ENCODE peak calls at places on chromosomes 1 and 21, in ten cellular contexts. Q, I, Y, G, E, T, Z, D, K and B are unnamed samples.

GRCh38 chr1:217133958-217134856 is 411.0 kb upstream of the ESRRG start:
- DNase-seq in Q (peak; percentile 41), K (no peak), Y (no peak), T (peak; percentile 35), D (peak; percentile 21), E (peak; percentile 19), I (no peak), Z (peak; percentile 63), G (no peak), B (no peak)

GRCh38 chr1:12178511-12178910 is 11.7 kb downstream of the TNFRSF1B start:
- DNase-seq in T (no peak), Z (no peak), Y (no peak), G (no peak), Q (no peak), D (no peak), I (no peak), K (no peak), E (no peak), B (no peak)

GRCh38 chr1:93774707-93775106 is 93.1 kb upstream of the BCAR3 start:
- DNase-seq in Y (no peak), E (no peak), Z (no peak), T (no peak), I (no peak), K (no peak), G (no peak), D (peak; percentile 68), Q (no peak), B (no peak)

GRCh38 chr1:221458430-221459156 is 283.3 kb downstream of the DUSP10 start:
- DNase-seq in G (no peak), I (no peak), Y (no peak), K (no peak), Z (no peak), Q (no peak), E (no peak), T (no peak), D (peak; percentile 81), B (no peak)

GRCh38 chr1:160779662-160780397 is 16.1 kb upstream of the LY9 start:
- DNase-seq in Z (peak; percentile 86), I (no peak), Q (peak; percentile 82), E (peak; percentile 27), D (no peak), K (peak; percentile 70), Y (no peak), T (no peak), G (peak; percentile 69), B (no peak)

GRCh38 chr21:41167348-41168342 is at the start of gene BACE2:
- DNase-seq in E (peak; percentile 91), T (peak; percentile 85), D (peak; percentile 68), Q (peak; percentile 74), G (peak; percentile 81), Y (peak; percentile 86), Z (peak; percentile 76), K (peak; percentile 74), I (peak; percentile 2), B (peak; percentile 89)

GRCh38 chr1:23194119-23194984 is 22.9 kb downstream of the HTR1D start:
- DNase-seq in Q (no peak), Z (no peak), I (no peak), K (no peak), E (no peak), T (no peak), G (peak; percentile 19), Y (no peak), D (peak; percentile 95), B (no peak)

GRCh38 chr1:94335447-94335846 is 82.7 kb upstream of the ABCD3 start:
- DNase-seq in K (no peak), I (no peak), T (no peak), D (no peak), Q (no peak), Y (no peak), G (no peak), E (no peak), Z (no peak), B (no peak)

GRCh38 chr1:34867421-34867820 is 7.9 kb upstream of the SMIM12 start:
- DNase-seq in K (no peak), Z (no peak), D (no peak), G (no peak), E (no peak), I (no peak), Y (no peak), T (no peak), Q (no peak), B (no peak)

GRCh38 chr1:34869754-34870153 is 10.2 kb upstream of the SMIM12 start:
- DNase-seq in I (no peak), Q (no peak), Y (no peak), E (no peak), K (no peak), Z (no peak), T (no peak), D (no peak), G (no peak), B (no peak)

GRCh38 chr1:34866762-34867109 is 7.2 kb upstream of the SMIM12 start:
- DNase-seq in T (no peak), Q (no peak), D (no peak), Y (no peak), I (no peak), K (no peak), E (no peak), G (no peak), Z (no peak), B (no peak)

GRCh38 chr1:34870395-34870794 is 10.8 kb upstream of the SMIM12 start:
- DNase-seq in Z (no peak), Q (no peak), K (no peak), E (no peak), Y (no peak), D (no peak), I (no peak), T (no peak), G (no peak), B (no peak)

DNA sequence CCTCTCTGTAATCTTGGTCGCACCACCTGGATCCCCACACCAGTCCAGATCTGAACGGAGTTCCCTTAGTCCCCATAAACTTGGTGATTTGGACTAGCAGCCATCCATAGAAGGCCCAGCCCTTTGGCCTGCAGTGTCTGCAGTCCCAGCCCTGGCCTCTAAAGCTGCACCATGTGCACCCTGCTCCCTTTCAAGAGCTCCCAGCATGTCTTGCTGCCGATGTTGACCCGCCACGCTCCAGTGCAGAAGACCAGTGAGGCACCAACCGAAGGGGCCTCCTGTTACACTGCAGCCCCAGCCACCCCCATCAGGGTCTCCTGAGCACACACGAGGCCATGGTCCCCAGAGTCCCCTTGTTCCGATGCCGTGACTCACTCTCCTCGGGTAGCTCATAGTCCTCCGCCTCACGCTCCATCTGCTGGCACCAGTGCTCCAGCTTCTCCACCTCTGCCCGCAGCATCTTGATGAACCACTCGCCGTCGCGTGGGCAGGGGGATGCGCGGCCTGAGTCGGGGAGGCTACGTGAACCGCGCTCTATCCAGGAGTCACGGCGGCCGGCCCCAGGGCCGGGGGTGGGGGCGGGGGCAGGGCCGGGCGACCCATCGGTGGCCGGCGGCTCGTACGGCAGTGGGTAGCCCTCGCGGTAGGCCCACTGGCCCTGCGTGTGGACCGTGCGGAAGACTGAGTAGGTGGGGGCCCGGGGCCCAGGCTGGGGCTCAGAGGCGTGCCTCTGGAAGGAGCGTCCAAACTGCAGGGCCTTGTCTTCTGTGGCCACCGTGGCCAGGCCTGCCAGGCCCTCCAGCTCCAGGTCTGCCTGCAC is 8.9 kb upstream of the SMIM12 start:
- DNase-seq in I (no peak), Z (no peak), D (no peak), K (no peak), Y (no peak), G (no peak), T (no peak), Q (no peak), E (no peak), B (no peak)
- H3K27ac ChIP-seq in I (no peak overlapping the region), Z (no peak overlapping the region), D (no peak overlapping the region), K (no peak overlapping the region), Y (no peak overlapping the region), G (no peak overlapping the region), T (no peak overlapping the region), Q (no peak overlapping the region), E (no peak overlapping the region), B (no peak overlapping the region)

GRCh38 chr1:228038387-228039005 is 31.7 kb downstream of the WNT3A start:
- DNase-seq in K (no peak), I (no peak), E (no peak), Y (no peak), Z (no peak), T (peak; percentile 25), D (no peak), Q (peak; percentile 24), G (no peak), B (no peak)
- H3K27ac ChIP-seq in K (no peak overlapping the region), I (no peak overlapping the region), E (no peak overlapping the region), Y (no peak overlapping the region), Z (no peak overlapping the region), T (no peak overlapping the region), D (no peak overlapping the region), Q (no peak overlapping the region), G (no peak overlapping the region), B (no peak overlapping the region)

GRCh38 chr1:37989381-37989930 is 366 bp downstream of the SF3A3 start:
- DNase-seq in K (peak; percentile 72), T (peak; percentile 75), G (peak; percentile 56), Z (peak; percentile 58), D (peak; percentile 23), Q (peak; percentile 57), Y (peak; percentile 32), E (peak; percentile 33), I (no peak), B (no peak)
- H3K27ac ChIP-seq in K (peak overlapping the region; percentile 76), T (peak overlapping the region; percentile 76), G (peak overlapping the region; percentile 91), Z (peak overlapping the region; percentile 88), D (peak overlapping the region; percentile 64), Q (no peak overlapping the region), Y (peak overlapping the region; percentile 48), E (peak overlapping the region; percentile 66), I (peak overlapping the region; percentile 79), B (peak overlapping the region; percentile 72)

GRCh38 chr1:19423130-19423529 is 62.2 kb downstream of the CAPZB start:
- DNase-seq in K (no peak), D (no peak), T (no peak), G (no peak), Q (no peak), I (no peak), Y (no peak), E (no peak), Z (no peak), B (no peak)

GRCh38 chr1:19416919-19417441 is 68.4 kb downstream of the CAPZB start:
- DNase-seq in Q (no peak), D (no peak), K (no peak), I (no peak), G (no peak), E (no peak), Z (no peak), Y (no peak), T (no peak), B (no peak)

GRCh38 chr1:19418503-19418971 is 66.8 kb downstream of the CAPZB start:
- DNase-seq in Y (no peak), K (no peak), G (no peak), I (no peak), T (no peak), Z (no peak), Q (no peak), E (no peak), D (peak; percentile 84), B (no peak)

GRCh38 chr1:19421365-19421764 is 64.0 kb downstream of the CAPZB start:
- DNase-seq in K (no peak), T (no peak), I (no peak), Z (no peak), G (no peak), Y (no peak), Q (no peak), D (no peak), E (no peak), B (no peak)

DNA sequence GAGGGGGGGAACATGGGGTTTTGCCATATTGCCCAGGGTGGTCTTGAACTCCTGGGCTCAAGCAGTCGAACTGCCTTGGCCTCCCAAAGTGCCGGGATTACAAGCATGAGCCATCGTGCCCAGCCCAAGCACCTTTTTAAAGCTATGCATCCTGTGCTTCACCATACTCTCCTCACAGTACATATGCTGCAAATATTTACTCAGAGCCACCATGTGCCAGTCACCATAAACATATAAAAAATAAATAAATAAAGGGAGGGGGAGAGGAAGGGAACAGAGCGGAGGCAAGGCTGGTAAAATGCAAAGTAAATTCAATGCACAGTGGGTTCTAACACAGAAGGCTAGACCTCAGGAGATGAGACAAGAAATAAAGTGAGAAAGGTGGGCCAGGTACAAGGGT is 64.7 kb downstream of the CAPZB start:
- DNase-seq in T (no peak), G (no peak), Z (no peak), Q (no peak), D (no peak), Y (no peak), I (no peak), E (no peak), K (no peak), B (no peak)
- H3K27ac ChIP-seq in T (no peak overlapping the region), G (no peak overlapping the region), Z (no peak overlapping the region), Q (no peak overlapping the region), D (no peak overlapping the region), Y (no peak overlapping the region), I (no peak overlapping the region), E (no peak overlapping the region), K (no peak overlapping the region), B (peak overlapping the region; percentile 96)